ENCODE peak calls at places on chromosome 10, in nine cellular contexts. One of them, this sample, is unnamed.

GRCh38 chr10:15518256-15518655 is 147.2 kb upstream of the FAM171A1 start:
- DNase-seq in choroid plexus epithelial cell: peak
- DNase-seq in endothelial cell: no peak
- DNase-seq in cardiac fibroblast: peak
- DNase-seq in fibroblast of mammary gland: peak
- DNase-seq in lower lobe of right lung: no peak
- DNase-seq in body of pancreas: no peak
- DNase-seq in CD4-positive, alpha-beta T cell: no peak
- DNase-seq in HFF-Myc: peak
- DNase-seq in this sample: peak

GRCh38 chr10:99694171-99694570 is 34.9 kb downstream of the ENTPD7 start:
- DNase-seq in endothelial cell: no peak
- DNase-seq in lower lobe of right lung: no peak
- DNase-seq in fibroblast of mammary gland: peak
- DNase-seq in cardiac fibroblast: peak
- DNase-seq in choroid plexus epithelial cell: peak
- DNase-seq in body of pancreas: no peak
- DNase-seq in HFF-Myc: no peak
- DNase-seq in CD4-positive, alpha-beta T cell: no peak
- DNase-seq in this sample: no peak

GRCh38 chr10:36671607-36672006 is 453.8 kb upstream of the ANKRD30A start:
- DNase-seq in endothelial cell: no peak
- DNase-seq in cardiac fibroblast: peak
- DNase-seq in body of pancreas: no peak
- DNase-seq in fibroblast of mammary gland: peak
- DNase-seq in HFF-Myc: no peak
- DNase-seq in lower lobe of right lung: no peak
- DNase-seq in choroid plexus epithelial cell: peak
- DNase-seq in CD4-positive, alpha-beta T cell: no peak
- DNase-seq in this sample: peak

GRCh38 chr10:18505719-18506118 is 145.7 kb downstream of the NSUN6 start:
- DNase-seq in lower lobe of right lung: no peak
- DNase-seq in HFF-Myc: no peak
- DNase-seq in CD4-positive, alpha-beta T cell: no peak
- DNase-seq in body of pancreas: no peak
- DNase-seq in choroid plexus epithelial cell: peak
- DNase-seq in cardiac fibroblast: peak
- DNase-seq in endothelial cell: no peak
- DNase-seq in fibroblast of mammary gland: peak
- DNase-seq in this sample: peak

GRCh38 chr10:6739530-6740174 is 159.6 kb upstream of the PRKCQ start:
- DNase-seq in fibroblast of mammary gland: no peak
- DNase-seq in HFF-Myc: no peak
- DNase-seq in lower lobe of right lung: no peak
- DNase-seq in cardiac fibroblast: no peak
- DNase-seq in body of pancreas: no peak
- DNase-seq in choroid plexus epithelial cell: no peak
- DNase-seq in endothelial cell: no peak
- DNase-seq in CD4-positive, alpha-beta T cell: no peak
- DNase-seq in this sample: peak

GRCh38 chr10:70558871-70559810 is 43.4 kb downstream of the PRF1 start:
- DNase-seq in endothelial cell: peak
- DNase-seq in cardiac fibroblast: peak
- DNase-seq in choroid plexus epithelial cell: peak
- DNase-seq in lower lobe of right lung: peak
- DNase-seq in body of pancreas: peak
- DNase-seq in CD4-positive, alpha-beta T cell: peak
- DNase-seq in HFF-Myc: no peak
- DNase-seq in fibroblast of mammary gland: peak
- DNase-seq in this sample: peak

GRCh38 chr10:29438271-29438670 is 149.4 kb downstream of the LYZL1 start:
- DNase-seq in lower lobe of right lung: no peak
- DNase-seq in choroid plexus epithelial cell: no peak
- DNase-seq in HFF-Myc: no peak
- DNase-seq in body of pancreas: no peak
- DNase-seq in endothelial cell: no peak
- DNase-seq in fibroblast of mammary gland: no peak
- DNase-seq in cardiac fibroblast: no peak
- DNase-seq in CD4-positive, alpha-beta T cell: no peak
- DNase-seq in this sample: no peak

GRCh38 chr10:18687195-18687594 is 28.0 kb downstream of the ARL5B start:
- DNase-seq in CD4-positive, alpha-beta T cell: no peak
- DNase-seq in cardiac fibroblast: no peak
- DNase-seq in body of pancreas: no peak
- DNase-seq in fibroblast of mammary gland: no peak
- DNase-seq in HFF-Myc: no peak
- DNase-seq in lower lobe of right lung: no peak
- DNase-seq in choroid plexus epithelial cell: no peak
- DNase-seq in endothelial cell: no peak
- DNase-seq in this sample: no peak

GRCh38 chr10:71685554-71686202 is 33.9 kb downstream of the C10orf105 start:
- DNase-seq in cardiac fibroblast: no peak
- DNase-seq in lower lobe of right lung: no peak
- DNase-seq in endothelial cell: no peak
- DNase-seq in fibroblast of mammary gland: no peak
- DNase-seq in choroid plexus epithelial cell: no peak
- DNase-seq in body of pancreas: no peak
- DNase-seq in CD4-positive, alpha-beta T cell: no peak
- DNase-seq in HFF-Myc: no peak
- DNase-seq in this sample: no peak

GRCh38 chr10:103783686-103784085 is 71.7 kb downstream of the SH3PXD2A start:
- DNase-seq in fibroblast of mammary gland: peak
- DNase-seq in endothelial cell: no peak
- DNase-seq in lower lobe of right lung: no peak
- DNase-seq in CD4-positive, alpha-beta T cell: no peak
- DNase-seq in HFF-Myc: no peak
- DNase-seq in choroid plexus epithelial cell: no peak
- DNase-seq in body of pancreas: no peak
- DNase-seq in cardiac fibroblast: no peak
- DNase-seq in this sample: no peak

GRCh38 chr10:343231-344215 is 208.3 kb downstream of the ZMYND11 start:
- DNase-seq in endothelial cell: no peak
- DNase-seq in fibroblast of mammary gland: no peak
- DNase-seq in CD4-positive, alpha-beta T cell: no peak
- DNase-seq in cardiac fibroblast: no peak
- DNase-seq in choroid plexus epithelial cell: no peak
- DNase-seq in body of pancreas: no peak
- DNase-seq in HFF-Myc: no peak
- DNase-seq in lower lobe of right lung: no peak
- DNase-seq in this sample: no peak

GRCh38 chr10:18822156-18822555 is 162.9 kb downstream of the ARL5B start:
- DNase-seq in cardiac fibroblast: peak
- DNase-seq in body of pancreas: no peak
- DNase-seq in CD4-positive, alpha-beta T cell: no peak
- DNase-seq in HFF-Myc: no peak
- DNase-seq in lower lobe of right lung: no peak
- DNase-seq in endothelial cell: peak
- DNase-seq in fibroblast of mammary gland: peak
- DNase-seq in choroid plexus epithelial cell: peak
- DNase-seq in this sample: peak

GRCh38 chr10:95655571-95656290 is 780 bp downstream of the ALDH18A1 start:
- DNase-seq in choroid plexus epithelial cell: peak
- DNase-seq in lower lobe of right lung: no peak
- DNase-seq in cardiac fibroblast: peak
- DNase-seq in HFF-Myc: no peak
- DNase-seq in fibroblast of mammary gland: peak
- DNase-seq in CD4-positive, alpha-beta T cell: no peak
- DNase-seq in endothelial cell: no peak
- DNase-seq in body of pancreas: no peak
- DNase-seq in this sample: peak

GRCh38 chr10:35641430-35642015 is 573 bp downstream of the FZD8 start:
- DNase-seq in CD4-positive, alpha-beta T cell: no peak
- DNase-seq in endothelial cell: peak
- DNase-seq in cardiac fibroblast: peak
- DNase-seq in HFF-Myc: no peak
- DNase-seq in lower lobe of right lung: no peak
- DNase-seq in choroid plexus epithelial cell: peak
- DNase-seq in body of pancreas: peak
- DNase-seq in fibroblast of mammary gland: peak
- DNase-seq in this sample: no peak

GRCh38 chr10:75197906-75198305 is 12.7 kb upstream of the VDAC2 start:
- DNase-seq in fibroblast of mammary gland: no peak
- DNase-seq in endothelial cell: no peak
- DNase-seq in lower lobe of right lung: no peak
- DNase-seq in body of pancreas: no peak
- DNase-seq in HFF-Myc: no peak
- DNase-seq in cardiac fibroblast: no peak
- DNase-seq in choroid plexus epithelial cell: no peak
- DNase-seq in CD4-positive, alpha-beta T cell: no peak
- DNase-seq in this sample: no peak

DNA sequence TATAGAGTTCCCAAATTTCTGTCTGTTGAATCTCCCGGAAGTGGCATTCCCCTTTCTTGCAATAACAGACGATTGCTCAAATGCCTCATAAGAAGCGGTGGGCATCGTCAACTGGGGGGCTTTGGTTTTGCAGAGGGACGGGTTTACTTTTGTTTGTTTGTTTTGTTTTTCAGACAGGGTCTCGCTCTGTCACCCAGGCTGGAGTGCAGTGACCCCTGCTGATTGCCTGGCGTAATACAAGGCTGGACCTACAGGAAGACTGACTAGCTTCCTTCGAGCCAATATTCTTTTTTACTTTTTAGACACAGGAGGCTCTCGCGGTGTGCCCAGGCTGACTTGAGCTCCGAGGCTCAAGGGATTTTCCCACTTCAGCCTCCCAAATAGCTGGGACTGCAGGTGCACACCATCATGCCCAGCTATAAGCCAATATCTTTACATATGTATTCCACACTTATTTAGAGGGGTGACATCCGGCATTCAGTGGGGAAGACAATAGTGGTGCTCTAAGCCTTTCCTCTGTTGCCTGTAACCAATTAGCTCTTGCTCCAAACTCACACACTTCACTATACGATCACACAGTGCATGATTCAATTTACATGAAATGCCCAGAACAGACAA is 58.1 kb downstream of the FHIP2A start:
- DNase-seq in endothelial cell: peak
- DNase-seq in CD4-positive, alpha-beta T cell: no peak
- DNase-seq in lower lobe of right lung: no peak
- DNase-seq in fibroblast of mammary gland: peak
- DNase-seq in choroid plexus epithelial cell: peak
- DNase-seq in body of pancreas: peak
- DNase-seq in cardiac fibroblast: peak
- DNase-seq in HFF-Myc: no peak
- DNase-seq in this sample: peak
- TF ChIP-seq CTCF in endothelial cell: peak
- TF ChIP-seq CTCF in CD4-positive, alpha-beta T cell: peak
- TF ChIP-seq CTCF in lower lobe of right lung: peak
- TF ChIP-seq CTCF in fibroblast of mammary gland: peak
- TF ChIP-seq CTCF in choroid plexus epithelial cell: peak
- TF ChIP-seq CTCF in body of pancreas: peak
- TF ChIP-seq CTCF in cardiac fibroblast: peak
- TF ChIP-seq CTCF in HFF-Myc: peak
- TF ChIP-seq CTCF in this sample: peak

DNA sequence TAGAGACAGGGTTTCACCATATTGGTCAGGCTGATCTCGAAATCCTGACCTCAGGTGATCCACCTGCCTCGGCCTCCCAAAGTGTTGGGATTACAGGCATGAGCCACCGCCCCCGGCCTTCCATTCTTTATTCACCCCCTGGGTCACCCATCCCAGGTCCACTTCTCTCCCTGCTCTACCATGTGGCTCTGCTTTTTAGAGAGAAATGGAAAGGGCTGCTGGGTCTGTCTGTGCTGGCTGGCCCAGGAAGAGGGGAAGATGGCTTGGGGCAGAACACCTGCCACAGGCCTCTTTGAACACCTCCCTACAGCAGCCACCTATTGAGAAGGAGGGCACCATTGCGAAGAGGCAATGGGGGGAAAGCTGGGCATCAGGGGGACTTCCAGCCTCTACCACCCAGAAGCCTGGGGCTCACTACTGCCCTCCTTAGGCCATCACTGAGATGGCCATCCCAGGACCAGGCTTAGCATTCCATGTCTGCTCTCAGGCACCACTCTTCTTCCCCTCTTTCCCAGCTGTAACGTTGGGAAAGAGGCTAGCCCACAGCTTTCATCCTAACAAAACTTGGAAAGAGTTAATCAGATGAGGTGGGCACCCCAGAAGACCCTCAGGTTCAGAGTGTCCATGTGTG is 256.3 kb downstream of the GRID1 start:
- DNase-seq in cardiac fibroblast: no peak
- DNase-seq in body of pancreas: no peak
- DNase-seq in choroid plexus epithelial cell: no peak
- DNase-seq in fibroblast of mammary gland: no peak
- DNase-seq in lower lobe of right lung: no peak
- DNase-seq in endothelial cell: peak
- DNase-seq in HFF-Myc: no peak
- DNase-seq in CD4-positive, alpha-beta T cell: no peak
- DNase-seq in this sample: no peak
- TF ChIP-seq CTCF in cardiac fibroblast: no peak
- TF ChIP-seq CTCF in body of pancreas: no peak
- TF ChIP-seq CTCF in choroid plexus epithelial cell: no peak
- TF ChIP-seq CTCF in fibroblast of mammary gland: peak
- TF ChIP-seq CTCF in lower lobe of right lung: no peak
- TF ChIP-seq CTCF in endothelial cell: peak
- TF ChIP-seq CTCF in HFF-Myc: peak
- TF ChIP-seq CTCF in CD4-positive, alpha-beta T cell: no peak
- TF ChIP-seq CTCF in this sample: no peak

DNA sequence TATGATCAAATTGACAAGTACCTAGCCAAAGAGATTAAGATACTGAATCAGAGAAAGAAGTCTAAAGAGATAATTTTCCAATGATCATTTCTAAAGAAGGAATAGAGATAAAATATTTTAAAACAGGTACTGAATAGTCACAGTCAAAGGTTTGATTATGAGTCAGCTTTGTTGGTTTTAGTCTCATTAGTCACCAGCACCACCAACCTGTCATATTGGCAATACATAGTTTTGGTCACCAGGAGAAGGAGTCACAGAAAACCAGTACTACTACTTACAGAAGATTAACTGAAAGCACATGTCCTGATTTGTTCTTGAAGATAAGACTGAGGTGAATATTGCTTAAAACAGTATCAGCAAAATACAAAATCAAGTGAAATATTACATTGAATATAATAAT is 34.6 kb downstream of the ZEB1 start:
- DNase-seq in cardiac fibroblast: peak
- DNase-seq in lower lobe of right lung: no peak
- DNase-seq in choroid plexus epithelial cell: peak
- DNase-seq in body of pancreas: no peak
- DNase-seq in endothelial cell: no peak
- DNase-seq in HFF-Myc: peak
- DNase-seq in CD4-positive, alpha-beta T cell: no peak
- DNase-seq in fibroblast of mammary gland: peak
- DNase-seq in this sample: peak
- TF ChIP-seq CTCF in cardiac fibroblast: peak
- TF ChIP-seq CTCF in lower lobe of right lung: no peak
- TF ChIP-seq CTCF in choroid plexus epithelial cell: no peak
- TF ChIP-seq CTCF in body of pancreas: no peak
- TF ChIP-seq CTCF in endothelial cell: no peak
- TF ChIP-seq CTCF in HFF-Myc: peak
- TF ChIP-seq CTCF in CD4-positive, alpha-beta T cell: peak
- TF ChIP-seq CTCF in fibroblast of mammary gland: peak
- TF ChIP-seq CTCF in this sample: peak

DNA sequence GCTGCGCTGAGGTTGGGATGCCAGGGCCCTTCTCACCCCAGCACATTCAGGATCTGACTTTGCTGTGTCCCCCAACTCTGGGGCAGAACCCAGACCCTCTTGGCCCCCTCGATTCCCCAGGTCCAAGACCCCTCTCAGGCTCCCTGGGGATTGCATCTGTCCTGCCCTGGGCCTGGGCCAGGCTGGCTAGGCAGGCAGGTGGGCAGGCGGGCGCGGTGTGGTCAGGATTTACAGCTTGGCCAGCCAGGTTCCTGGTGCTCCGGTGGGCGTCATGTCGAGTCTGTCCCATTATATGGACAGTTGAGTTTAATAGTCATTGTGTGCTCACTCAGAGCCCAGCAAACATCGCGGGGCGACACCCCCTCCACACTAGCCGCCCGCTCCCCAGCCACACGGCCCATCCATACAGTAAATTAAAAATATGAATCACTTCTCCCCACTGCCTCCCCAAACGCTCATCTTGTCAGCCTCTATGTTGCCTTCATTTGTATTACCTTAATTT is 23.5 kb downstream of the POLL start:
- DNase-seq in body of pancreas: peak
- DNase-seq in cardiac fibroblast: no peak
- DNase-seq in choroid plexus epithelial cell: no peak
- DNase-seq in HFF-Myc: no peak
- DNase-seq in lower lobe of right lung: no peak
- DNase-seq in CD4-positive, alpha-beta T cell: no peak
- DNase-seq in fibroblast of mammary gland: no peak
- DNase-seq in endothelial cell: no peak
- DNase-seq in this sample: no peak
- TF ChIP-seq CTCF in body of pancreas: no peak
- TF ChIP-seq CTCF in cardiac fibroblast: no peak
- TF ChIP-seq CTCF in choroid plexus epithelial cell: no peak
- TF ChIP-seq CTCF in HFF-Myc: no peak
- TF ChIP-seq CTCF in lower lobe of right lung: no peak
- TF ChIP-seq CTCF in CD4-positive, alpha-beta T cell: no peak
- TF ChIP-seq CTCF in fibroblast of mammary gland: no peak
- TF ChIP-seq CTCF in endothelial cell: no peak
- TF ChIP-seq CTCF in this sample: no peak

This sample was measured in MCF 10A.